ENCODE peak calls at places on chromosomes 7 and 10, in eight cellular contexts. V is NCI-H774, Y is NCI-H2171, H is glutamatergic neuron, C is dermis blood vessel endothelial cell, M is left cardiac atrium, J is cardiac fibroblast, P is progenitor cell of endocrine pancreas. I is an unnamed sample.

GRCh38 chr10:86360657-86361056 is 5.9 kb downstream of the GRID1 start:
- DNase-seq in Y (no peak), H (no peak), J (no peak), V (no peak), M (no peak), P (no peak), C (no peak), I (no peak)

GRCh38 chr10:26491934-26492333 is 53.8 kb downstream of the APBB1IP start:
- DNase-seq in Y (no peak), C (no peak), P (no peak), V (no peak), M (no peak), H (no peak), J (peak), I (no peak)

GRCh38 chr7:106480161-106480579 is 180.8 kb downstream of the CCDC71L start:
- DNase-seq in J (no peak), Y (no peak), H (no peak), C (no peak), V (no peak), M (no peak), P (no peak), I (no peak)

GRCh38 chr7:996089-996872 is 13.3 kb downstream of the CYP2W1 start:
- DNase-seq in V (no peak), Y (no peak), H (peak), C (no peak), M (no peak), P (no peak), J (no peak), I (no peak)

GRCh38 chr7:46218461-46219202 is 297.6 kb upstream of the IGFBP3 start:
- DNase-seq in J (no peak), P (no peak), H (no peak), V (no peak), Y (no peak), M (no peak), C (peak), I (no peak)

GRCh38 chr10:70092389-70092718 is 39.7 kb downstream of the MACROH2A2 start:
- DNase-seq in V (no peak), C (no peak), Y (no peak), H (no peak), J (no peak), M (no peak), P (no peak), I (no peak)

GRCh38 chr7:138204285-138204988 is 128.2 kb downstream of the AKR1D1 start:
- DNase-seq in M (no peak), C (no peak), P (no peak), J (peak), H (no peak), Y (no peak), V (no peak), I (no peak)

GRCh38 chr10:73999703-74000102 is 1.8 kb downstream of the VCL start:
- DNase-seq in H (no peak), Y (no peak), V (no peak), P (no peak), M (no peak), C (peak), J (peak), I (no peak)

GRCh38 chr7:129401968-129402860 is 32.0 kb upstream of the STRIP2 start:
- DNase-seq in H (no peak), V (no peak), M (no peak), Y (no peak), J (no peak), P (no peak), C (peak), I (no peak)

GRCh38 chr7:70036695-70037094 is 438.4 kb downstream of the AUTS2 start:
- DNase-seq in P (no peak), C (no peak), H (no peak), Y (no peak), J (no peak), V (no peak), M (no peak), I (no peak)

GRCh38 chr10:72126184-72126871 is 38.0 kb upstream of the SPOCK2 start:
- DNase-seq in J (peak), V (no peak), C (peak), M (no peak), Y (no peak), H (no peak), P (no peak), I (no peak)

GRCh38 chr10:23371073-23371472 is 26.5 kb upstream of the C10orf67 start:
- DNase-seq in C (no peak), H (no peak), M (no peak), Y (no peak), V (no peak), P (no peak), J (no peak), I (no peak)

GRCh38 chr10:124949543-124949942 is 7.6 kb downstream of the ZRANB1 start:
- DNase-seq in V (no peak), H (no peak), Y (no peak), C (no peak), M (no peak), J (peak), P (no peak), I (no peak)

GRCh38 chr10:48796846-48797245 is 112.2 kb downstream of the WDFY4 start:
- DNase-seq in Y (no peak), V (no peak), M (no peak), H (no peak), C (no peak), J (no peak), P (no peak), I (no peak)

GRCh38 chr7:137169282-137169698 is 174.2 kb downstream of the PTN start:
- DNase-seq in P (peak), Y (peak), M (peak), V (peak), C (peak), H (peak), J (peak), I (peak)

GRCh38 chr10:121654021-121654545 is 55.8 kb upstream of the FGFR2 start:
- DNase-seq in J (no peak), H (no peak), M (no peak), P (no peak), V (no peak), C (no peak), Y (no peak), I (no peak)

GRCh38 chr10:124287791-124288190 is 130.9 kb downstream of the OAT start:
- DNase-seq in Y (no peak), C (no peak), V (no peak), H (no peak), J (no peak), P (no peak), M (no peak), I (no peak)

GRCh38 chr10:6353526-6353925 is 150.8 kb downstream of the PFKFB3 start:
- DNase-seq in P (no peak), V (no peak), C (no peak), M (no peak), H (no peak), Y (no peak), J (no peak), I (no peak)

GRCh38 chr10:13648425-13648824 is 61.7 kb downstream of the PRPF18 start:
- DNase-seq in Y (no peak), J (no peak), H (no peak), C (no peak), M (no peak), V (no peak), P (no peak), I (no peak)

GRCh38 chr10:4162571-4163286 is 377.7 kb upstream of the KLF6 start:
- DNase-seq in J (no peak), V (no peak), H (no peak), P (no peak), M (no peak), C (no peak), Y (no peak), I (no peak)

GRCh38 chr10:1688531-1688930 is 48.8 kb downstream of the ADARB2 start:
- DNase-seq in V (no peak), C (no peak), P (no peak), M (no peak), Y (no peak), H (no peak), J (no peak), I (no peak)

GRCh38 chr7:18257711-18258110 is 230.1 kb upstream of the PRPS1L1 start:
- DNase-seq in C (peak), Y (no peak), V (no peak), H (no peak), M (no peak), P (no peak), J (peak), I (no peak)

GRCh38 chr10:123721441-123722049 is 55.4 kb downstream of the GPR26 start:
- DNase-seq in P (no peak), C (no peak), Y (no peak), H (no peak), V (no peak), M (no peak), J (no peak), I (no peak)

GRCh38 chr10:29239569-29240472 is 49.0 kb upstream of the LYZL1 start:
- DNase-seq in J (peak), P (no peak), Y (no peak), H (peak), M (no peak), V (no peak), C (peak), I (peak)

GRCh38 chr7:87689374-87689773 is 61.2 kb downstream of the RUNDC3B start:
- DNase-seq in P (no peak), M (no peak), V (no peak), C (no peak), Y (no peak), J (no peak), H (no peak), I (no peak)

GRCh38 chr10:30671011-30671616 is 41.6 kb upstream of the LYZL2 start:
- DNase-seq in J (peak), C (peak), P (peak), Y (no peak), H (no peak), M (no peak), V (peak), I (peak)

GRCh38 chr7:112481833-112482669 is 1.3 kb downstream of the LSMEM1 start:
- DNase-seq in C (peak), H (no peak), J (peak), V (no peak), P (no peak), Y (no peak), M (peak), I (no peak)

GRCh38 chr10:86163522-86164215 is 202.9 kb downstream of the GRID1 start:
- DNase-seq in M (no peak), C (no peak), H (no peak), V (no peak), J (no peak), Y (no peak), P (no peak), I (no peak)

GRCh38 chr10:70088299-70088698 is 35.7 kb downstream of the MACROH2A2 start:
- DNase-seq in Y (no peak), M (no peak), C (no peak), J (peak), V (no peak), P (no peak), H (no peak), I (no peak)

GRCh38 chr7:99392046-99392445 is 16.4 kb downstream of the PDAP1 start:
- DNase-seq in H (no peak), J (no peak), P (no peak), Y (no peak), V (no peak), M (no peak), C (no peak), I (no peak)

GRCh38 chr7:102444961-102445673 is 11.7 kb downstream of the ORAI2 start:
- DNase-seq in P (no peak), Y (no peak), M (no peak), H (no peak), C (no peak), J (no peak), V (no peak), I (no peak)

GRCh38 chr7:30921540-30921930 is 9.9 kb downstream of the AQP1 start:
- DNase-seq in J (no peak), M (no peak), H (peak), P (no peak), Y (no peak), V (no peak), C (no peak), I (no peak)

GRCh38 chr7:32958046-32959025 is 1.1 kb downstream of the FKBP9 start:
- DNase-seq in Y (peak), H (peak), M (peak), C (peak), P (no peak), V (peak), J (peak), I (no peak)

GRCh38 chr10:74500806-74501205 is 325.6 kb upstream of the KAT6B start:
- DNase-seq in Y (no peak), C (peak), M (no peak), V (no peak), P (no peak), J (peak), H (no peak), I (no peak)

I was measured in nephron progenitor cell.